ENCODE peak calls at places on chromosome 1, in five cellular contexts. V is progenitor cell of endocrine pancreas, O is BJ, A is epithelial cell of esophagus, X is cardiac fibroblast. D is an unnamed sample.

GRCh38 chr1:186442651-186443114 is 18.2 kb downstream of the PDC start:
- DNase-seq in V (no peak), O (no peak), A (no peak), X (peak), D (no peak)

GRCh38 chr1:30525980-30526651 is 197.3 kb downstream of the MATN1 start:
- DNase-seq in V (no peak), O (peak), A (peak), X (peak), D (no peak)

GRCh38 chr1:36306902-36307456 is 811 bp downstream of the SH3D21 start:
- DNase-seq in V (peak), O (peak), A (peak), X (peak), D (peak)

GRCh38 chr1:165566091-165566490 is 22.3 kb downstream of the LRRC52 start:
- DNase-seq in V (no peak), O (no peak), A (no peak), X (no peak), D (no peak)

GRCh38 chr1:27026621-27027574 is 14.2 kb upstream of the TENT5B start:
- DNase-seq in V (no peak), O (peak), A (peak), X (peak), D (no peak)

GRCh38 chr1:18297896-18298648 is 182.7 kb upstream of the KLHDC7A start:
- DNase-seq in V (no peak), O (no peak), A (no peak), X (no peak), D (no peak)

GRCh38 chr1:56525463-56526155 is 53.8 kb downstream of the PLPP3 start:
- DNase-seq in V (no peak), O (no peak), A (peak), X (no peak), D (no peak)

GRCh38 chr1:115748396-115749130 is 20.0 kb downstream of the CASQ2 start:
- DNase-seq in V (no peak), O (no peak), A (peak), X (peak), D (no peak)

GRCh38 chr1:204438628-204439027 is 27.0 kb upstream of the PPP1R15B start:
- DNase-seq in V (no peak), O (peak), A (peak), X (peak), D (no peak)

GRCh38 chr1:25644962-25645361 is 28.4 kb downstream of the MAN1C1 start:
- DNase-seq in V (no peak), O (no peak), A (no peak), X (no peak), D (no peak)

GRCh38 chr1:43861337-43861736 is 72.3 kb upstream of the ARTN start:
- DNase-seq in V (no peak), O (no peak), A (peak), X (peak), D (no peak)

GRCh38 chr1:13911697-13912619 is 212.0 kb downstream of the PRDM2 start:
- DNase-seq in V (no peak), O (no peak), A (no peak), X (no peak), D (no peak)

GRCh38 chr1:1035291-1035931 is 15.5 kb downstream of the AGRN start:
- DNase-seq in V (no peak), O (no peak), A (no peak), X (no peak), D (no peak)

GRCh38 chr1:229230893-229231753 is 39.8 kb upstream of the RAB4A start:
- DNase-seq in V (no peak), O (no peak), A (peak), X (peak), D (no peak)

GRCh38 chr1:78497196-78497595 is 6.4 kb downstream of the PTGFR start:
- DNase-seq in V (no peak), O (no peak), A (no peak), X (no peak), D (no peak)

GRCh38 chr1:198669023-198669698 is 30.3 kb downstream of the PTPRC start:
- DNase-seq in V (no peak), O (peak), A (peak), X (peak), D (no peak)

GRCh38 chr1:223748773-223749733 is 36.7 kb downstream of the CAPN2 start:
- DNase-seq in V (peak), O (no peak), A (peak), X (peak), D (peak)

GRCh38 chr1:1989759-1990158 is 13.8 kb downstream of the CFAP74 start:
- DNase-seq in V (no peak), O (no peak), A (no peak), X (peak), D (no peak)

GRCh38 chr1:50023292-50024159 is at the start of gene AGBL4:
- DNase-seq in V (peak), O (no peak), A (peak), X (peak), D (peak)

GRCh38 chr1:52127181-52128175 is 14.4 kb upstream of the ZFYVE9 start:
- DNase-seq in V (no peak), O (no peak), A (peak), X (peak), D (no peak)

GRCh38 chr1:221783437-221783836 is 41.5 kb upstream of the DUSP10 start:
- DNase-seq in V (no peak), O (no peak), A (no peak), X (no peak), D (no peak)

GRCh38 chr1:203661572-203661971 is 34.9 kb downstream of the ATP2B4 start:
- DNase-seq in V (no peak), O (no peak), A (no peak), X (no peak), D (no peak)

GRCh38 chr1:8962812-8963669 is 17.4 kb downstream of the CA6 start:
- DNase-seq in V (peak), O (no peak), A (peak), X (peak), D (peak)

GRCh38 chr1:115810609-115811008 is 30.3 kb downstream of the NHLH2 start:
- DNase-seq in V (no peak), O (no peak), A (no peak), X (no peak), D (no peak)

GRCh38 chr1:51567653-51568052 is 48.6 kb upstream of the EPS15 start:
- DNase-seq in V (no peak), O (peak), A (peak), X (peak), D (no peak)

GRCh38 chr1:88451856-88452255 is 232.2 kb upstream of the PKN2 start:
- DNase-seq in V (no peak), O (no peak), A (no peak), X (no peak), D (no peak)

GRCh38 chr1:27571439-27572018 is 32.4 kb downstream of the AHDC1 start:
- DNase-seq in V (peak), O (no peak), A (no peak), X (no peak), D (no peak)

GRCh38 chr1:151756291-151756690 is 7.0 kb downstream of the MRPL9 start:
- DNase-seq in V (no peak), O (no peak), A (peak), X (peak), D (no peak)

GRCh38 chr1:232922475-232922874 is 27.9 kb upstream of the NTPCR start:
- DNase-seq in V (no peak), O (peak), A (peak), X (peak), D (no peak)

GRCh38 chr1:150610576-150610975 is 18.8 kb downstream of the ENSA start:
- DNase-seq in V (no peak), O (no peak), A (no peak), X (no peak), D (no peak)

DNA sequence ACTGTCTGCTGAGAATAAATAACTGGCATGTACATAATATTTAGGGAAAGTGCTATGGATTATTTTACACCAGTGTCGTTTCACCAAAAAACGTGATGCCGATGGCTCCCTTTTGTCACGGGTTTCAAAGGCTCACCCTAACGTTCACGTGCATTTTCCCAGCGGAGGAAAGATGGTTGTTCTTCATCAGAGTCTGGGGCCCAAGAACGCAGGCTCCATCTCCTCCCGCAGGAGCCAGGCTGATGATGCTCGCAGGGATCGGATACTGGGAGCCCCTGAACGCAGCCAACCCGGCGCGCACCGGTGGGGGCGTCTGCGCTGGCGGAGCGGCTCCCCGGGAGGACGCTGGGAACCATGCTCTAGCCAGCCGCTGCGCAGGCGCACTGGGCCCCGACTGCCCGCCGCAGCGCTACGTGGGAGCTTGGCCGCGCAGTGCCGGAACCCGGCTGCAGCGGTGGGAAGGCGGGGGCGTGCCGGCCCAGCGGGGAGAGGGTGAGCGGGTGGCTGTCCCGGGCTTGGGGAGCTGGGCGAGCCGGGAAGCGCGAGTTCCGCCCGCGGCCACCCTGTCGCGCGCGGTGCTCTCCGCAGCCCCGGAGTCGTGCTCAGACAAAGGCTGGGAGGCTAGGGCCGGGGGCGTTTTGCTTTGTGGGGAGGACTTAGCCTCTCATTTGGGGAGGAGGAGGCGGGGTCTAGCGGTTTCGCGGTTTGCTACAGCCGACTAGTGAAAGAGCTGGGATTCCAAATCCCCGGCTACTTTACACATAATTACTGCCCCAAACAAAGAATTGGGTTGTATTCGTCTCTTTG is at the start of gene ZFP69B:
- DNase-seq in V (peak), O (peak), A (peak), X (peak), D (peak)
- TF ChIP-seq CTCF in V (peak), O (no peak), A (no peak), X (peak), D (no peak)

GRCh38 chr1:73674945-73675561 is 522.9 kb downstream of the LRRIQ3 start:
- DNase-seq in V (no peak), O (no peak), A (peak), X (peak), D (no peak)
- TF ChIP-seq CTCF in V (peak), O (peak), A (peak), X (peak), D (peak)

GRCh38 chr1:235595079-235595478 is 54.5 kb downstream of the GNG4 start:
- DNase-seq in V (no peak), O (no peak), A (no peak), X (no peak), D (no peak)

GRCh38 chr1:235599536-235599935 is 50.0 kb downstream of the GNG4 start:
- DNase-seq in V (no peak), O (no peak), A (no peak), X (no peak), D (no peak)

GRCh38 chr1:235601087-235601486 is 48.5 kb downstream of the GNG4 start:
- DNase-seq in V (no peak), O (no peak), A (peak), X (peak), D (peak)

DNA sequence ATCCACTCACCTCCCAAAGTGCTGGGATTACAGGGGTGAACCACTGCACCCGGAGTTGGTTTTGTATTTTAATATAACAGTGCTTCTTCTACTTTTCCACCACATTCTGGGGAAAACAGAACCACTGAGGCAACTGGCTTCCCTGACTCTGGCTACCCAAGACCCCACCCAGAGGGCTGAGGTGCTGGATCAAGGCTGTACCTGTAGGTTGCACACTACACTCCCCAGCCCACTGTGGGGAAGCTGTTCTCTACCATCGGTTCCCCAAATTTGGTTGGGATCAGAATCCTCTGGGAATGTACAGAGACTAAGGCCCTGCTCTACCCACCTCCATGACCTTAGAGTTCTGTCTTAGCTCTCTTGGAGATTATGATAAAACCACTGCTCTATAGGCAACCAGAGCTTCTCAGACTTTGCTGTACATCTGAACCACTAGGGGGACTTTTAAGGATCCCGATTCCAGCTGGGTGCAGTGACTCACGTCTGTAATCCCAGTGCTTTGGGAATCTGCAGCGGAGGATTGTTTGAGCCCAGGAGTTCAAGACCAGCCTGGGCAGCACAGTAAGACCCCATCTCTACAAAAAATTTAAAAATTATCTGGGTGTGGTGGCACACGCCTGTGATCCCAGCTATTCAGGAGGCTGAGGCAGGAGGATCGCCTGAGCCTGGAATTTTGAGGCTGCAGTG is 51.6 kb downstream of the GNG4 start:
- DNase-seq in V (no peak), O (no peak), A (peak), X (peak), D (no peak)
- TF ChIP-seq CTCF in V (peak), O (peak), A (peak), X (peak), D (peak)

GRCh38 chr1:58849556-58849955 is 65.7 kb upstream of the JUN start:
- DNase-seq in V (no peak), O (no peak), A (no peak), X (no peak), D (no peak)

GRCh38 chr1:58845947-58846346 is 62.1 kb upstream of the JUN start:
- DNase-seq in V (no peak), O (no peak), A (no peak), X (no peak), D (no peak)

GRCh38 chr1:58852731-58853485 is 69.1 kb upstream of the JUN start:
- DNase-seq in V (no peak), O (no peak), A (no peak), X (no peak), D (no peak)

GRCh38 chr1:58844176-58844575 is 60.3 kb upstream of the JUN start:
- DNase-seq in V (no peak), O (no peak), A (peak), X (peak), D (no peak)

GRCh38 chr1:58848818-58849411 is 65.1 kb upstream of the JUN start:
- DNase-seq in V (no peak), O (peak), A (peak), X (peak), D (no peak)
- TF ChIP-seq CTCF in V (no peak), O (peak), A (peak), X (peak), D (no peak)

GRCh38 chr1:153670859-153671622 is at the start of gene ILF2:
- DNase-seq in V (peak), O (peak), A (peak), X (peak), D (peak)
- TF ChIP-seq CTCF in V (no peak), O (no peak), A (no peak), X (peak), D (no peak)

GRCh38 chr1:245645406-245645805 is 490.6 kb downstream of the KIF26B start:
- DNase-seq in V (no peak), O (no peak), A (no peak), X (no peak), D (no peak)
- TF ChIP-seq CTCF in V (no peak), O (no peak), A (no peak), X (no peak), D (no peak)

GRCh38 chr1:161402446-161402845 is 34.8 kb upstream of the CFAP126 start:
- DNase-seq in V (no peak), O (no peak), A (peak), X (no peak), D (no peak)
- TF ChIP-seq CTCF in V (no peak), O (no peak), A (no peak), X (no peak), D (no peak)

GRCh38 chr1:85602536-85602935 is 22.0 kb downstream of the CCN1 start:
- DNase-seq in V (no peak), O (no peak), A (no peak), X (no peak), D (no peak)
- TF ChIP-seq CTCF in V (no peak), O (no peak), A (no peak), X (no peak), D (no peak)

DNA sequence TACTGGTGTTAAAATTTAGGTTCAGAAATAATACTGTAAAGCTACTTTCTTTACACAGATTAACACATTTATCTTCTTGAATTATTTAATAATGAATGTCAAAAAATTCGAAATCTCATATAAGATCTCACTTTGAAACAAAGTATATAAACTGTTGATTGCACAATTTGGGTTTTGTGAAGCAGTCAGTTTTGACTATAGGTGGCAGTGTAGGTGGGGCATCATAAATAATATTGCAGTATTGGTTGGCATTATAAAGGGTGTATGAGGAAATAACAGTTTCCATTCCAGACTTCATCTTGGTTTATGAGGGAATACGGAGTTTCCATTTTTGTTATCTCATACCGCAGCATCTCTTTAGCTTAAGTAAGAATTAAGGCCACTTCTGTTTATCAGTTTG is 49.9 kb downstream of the SUCO start:
- DNase-seq in V (no peak), O (no peak), A (peak), X (no peak), D (no peak)
- TF ChIP-seq CTCF in V (no peak), O (no peak), A (peak), X (peak), D (no peak)